ENCODE peak calls at places on chromosomes 2 and 18, in five cellular contexts. L is heart left ventricle; D is ureter; C is stimulated activated naive CD4-positive, alpha-beta T cell; Z is EL. W is an unnamed sample.

GRCh38 chr18:48539406-48540328 is 836 bp downstream of the CTIF start:
- DNase-seq in L (peak; percentile 47), D (peak; percentile 48), C (peak; percentile 26), Z (peak; percentile 62), W (peak; percentile 27)

GRCh38 chr18:3458952-3459853 is 9.2 kb downstream of the TGIF1 start:
- DNase-seq in L (no peak), D (no peak), C (no peak), Z (peak; percentile 47), W (no peak)

GRCh38 chr2:73896362-73897239 is 3.8 kb downstream of the ACTG2 start:
- DNase-seq in L (peak; percentile 29), D (no peak), C (no peak), Z (peak; percentile 77), W (peak; percentile 43)

GRCh38 chr18:35511833-35512232 is 14.1 kb upstream of the INO80C start:
- DNase-seq in L (no peak), D (no peak), C (no peak), Z (no peak), W (no peak)

GRCh38 chr2:164967349-164967748 is 12.0 kb upstream of the SLC38A11 start:
- DNase-seq in L (no peak), D (no peak), C (no peak), Z (no peak), W (no peak)

GRCh38 chr2:241300000-241300399 is 15.5 kb downstream of the HDLBP start:
- DNase-seq in L (no peak), D (no peak), C (peak; percentile 47), Z (no peak), W (no peak)

GRCh38 chr2:194291104-194291503 is 1365.9 kb upstream of the SLC39A10 start:
- DNase-seq in L (no peak), D (no peak), C (no peak), Z (no peak), W (no peak)

GRCh38 chr2:219672406-219672805 is 45.0 kb downstream of the SLC4A3 start:
- DNase-seq in L (no peak), D (peak; percentile 30), C (no peak), Z (no peak), W (no peak)

GRCh38 chr2:240511351-240512108 is 46.3 kb downstream of the ANKMY1 start:
- DNase-seq in L (no peak), D (no peak), C (no peak), Z (no peak), W (peak; percentile 8)

GRCh38 chr2:141767051-141767450 is 363.8 kb downstream of the LRP1B start:
- DNase-seq in L (no peak), D (no peak), C (no peak), Z (peak; percentile 15), W (no peak)

GRCh38 chr18:46067431-46068007 is 4.5 kb downstream of the PSTPIP2 start:
- DNase-seq in L (no peak), D (no peak), C (no peak), Z (no peak), W (no peak)

GRCh38 chr2:101883860-101884259 is 107.9 kb upstream of the IL1R2 start:
- DNase-seq in L (no peak), D (no peak), C (no peak), Z (peak; percentile 60), W (peak; percentile 19)

GRCh38 chr2:35787302-35788031 is 568.1 kb upstream of the CRIM1 start:
- DNase-seq in L (no peak), D (no peak), C (no peak), Z (peak; percentile 2), W (no peak)

GRCh38 chr2:27915874-27916273 is 25.3 kb downstream of the BABAM2 start:
- DNase-seq in L (no peak), D (no peak), C (no peak), Z (no peak), W (no peak)

GRCh38 chr2:180690611-180691010 is 289.8 kb upstream of the UBE2E3 start:
- DNase-seq in L (no peak), D (no peak), C (no peak), Z (peak; percentile 9), W (no peak)

GRCh38 chr2:85717308-85718005 is 23.3 kb downstream of the GNLY start:
- DNase-seq in L (no peak), D (no peak), C (no peak), Z (peak; percentile 81), W (no peak)

GRCh38 chr2:214019229-214019972 is 391.5 kb upstream of the VWC2L start:
- DNase-seq in L (no peak), D (no peak), C (no peak), Z (peak; percentile 98), W (peak; percentile 21)

GRCh38 chr2:175431054-175431780 is 249.7 kb upstream of the ATP5MC3 start:
- DNase-seq in L (no peak), D (no peak), C (no peak), Z (no peak), W (no peak)

GRCh38 chr2:118706844-118707243 is 140.6 kb downstream of the EN1 start:
- DNase-seq in L (no peak), D (no peak), C (no peak), Z (no peak), W (no peak)

GRCh38 chr2:211923019-211923418 is 615.6 kb downstream of the ERBB4 start:
- DNase-seq in L (no peak), D (no peak), C (no peak), Z (no peak), W (no peak)

GRCh38 chr2:129396980-129397599 is 582.4 kb upstream of the RAB6C start:
- DNase-seq in L (no peak), D (no peak), C (no peak), Z (no peak), W (peak; percentile 56)